ENCODE peak calls at places on chromosomes 4 and X, in six cellular contexts. N is AG10803, V is Karpas-422, X is tibial nerve, W is Caco-2, F is neuronal stem cell. O is an unnamed sample.
A peak's percentile ranks its signal among the peaks of the same experiment; 100 is the strongest.

GRCh38 chrX:96985046-96985445 is 101.3 kb downstream of the RPA4 start:
- DNase-seq in V (no peak), N (no peak), X (no peak), F (no peak), W (no peak), O (no peak)

GRCh38 chr4:78343682-78344081 is 207.9 kb upstream of the ANXA3 start:
- DNase-seq in V (no peak), X (no peak), W (no peak), N (no peak), F (no peak), O (no peak)

GRCh38 chr4:28730304-28730703 is 1869.7 kb downstream of the STIM2 start:
- DNase-seq in X (no peak), N (no peak), W (no peak), F (no peak), V (no peak), O (no peak)

GRCh38 chrX:123881330-123881729 is 21.5 kb downstream of the XIAP start:
- DNase-seq in F (no peak), W (no peak), X (no peak), N (no peak), V (no peak), O (no peak)

GRCh38 chrX:41779058-41779564 is 55.1 kb downstream of the GPR82 start:
- DNase-seq in N (peak; percentile 44), W (no peak), F (no peak), X (no peak), V (no peak), O (no peak)

GRCh38 chr4:157005831-157006230 is 34.2 kb upstream of the PDGFC start:
- DNase-seq in V (no peak), F (no peak), X (no peak), N (no peak), W (no peak), O (no peak)

GRCh38 chr4:23091674-23092073 is 398.9 kb downstream of the GBA3 start:
- DNase-seq in N (no peak), W (no peak), F (no peak), V (no peak), X (no peak), O (no peak)

GRCh38 chr4:13555325-13555724 is 11.0 kb upstream of the NKX3-2 start:
- DNase-seq in N (no peak), W (no peak), V (no peak), X (no peak), F (no peak), O (no peak)

GRCh38 chr4:78962597-78963115 is 23.4 kb upstream of the PAQR3 start:
- DNase-seq in V (no peak), W (no peak), N (no peak), F (no peak), X (no peak), O (no peak)

GRCh38 chr4:2937146-2937857 is 25.9 kb downstream of the NOP14 start:
- DNase-seq in V (no peak), W (no peak), F (no peak), X (no peak), N (no peak), O (no peak)

GRCh38 chrX:39602226-39602625 is 495.5 kb downstream of the BCOR start:
- DNase-seq in W (no peak), N (no peak), V (no peak), F (no peak), X (no peak), O (no peak)

GRCh38 chr4:164204434-164204833 is 549.5 kb upstream of the SMIM31 start:
- DNase-seq in F (no peak), W (no peak), V (no peak), X (no peak), N (peak; percentile 13), O (no peak)

GRCh38 chr4:24067781-24068193 is 177.9 kb upstream of the PPARGC1A start:
- DNase-seq in F (no peak), W (no peak), X (peak; percentile 14), N (peak; percentile 54), V (no peak), O (no peak)

GRCh38 chrX:18674788-18675735 is 3.2 kb upstream of the RS1 start:
- DNase-seq in N (peak; percentile 55), F (peak; percentile 74), X (peak; percentile 52), V (peak; percentile 88), W (peak; percentile 70), O (peak; percentile 11)

GRCh38 chrX:640641-641040 is 10.1 kb downstream of the SHOX start:
- DNase-seq in V (no peak), W (no peak), X (no peak), F (no peak), N (no peak), O (no peak)

GRCh38 chr4:54575919-54576318 is 81.8 kb upstream of the KIT start:
- DNase-seq in N (no peak), W (no peak), V (no peak), F (no peak), X (no peak), O (no peak)

GRCh38 chr4:100644150-100644549 is 126.3 kb upstream of the EMCN start:
- DNase-seq in X (no peak), W (no peak), F (no peak), V (no peak), N (no peak), O (no peak)

GRCh38 chr4:40086421-40086820 is 29.8 kb downstream of the N4BP2 start:
- DNase-seq in F (no peak), W (no peak), V (no peak), N (no peak), X (no peak), O (no peak)

GRCh38 chr4:25913056-25913850 is 767 bp upstream of the SMIM20 start:
- DNase-seq in N (peak; percentile 22), W (no peak), X (no peak), V (peak; percentile 69), F (no peak), O (no peak)

GRCh38 chrX:149937881-149938426 is 337 bp downstream of the EOLA2 start:
- DNase-seq in W (peak; percentile 36), X (no peak), V (no peak), N (no peak), F (no peak), O (no peak)

GRCh38 chr4:5371415-5372190 is 320.3 kb downstream of the STK32B start:
- DNase-seq in V (peak; percentile 19), N (peak; percentile 92), F (no peak), W (peak; percentile 57), X (no peak), O (peak; percentile 32)

DNA sequence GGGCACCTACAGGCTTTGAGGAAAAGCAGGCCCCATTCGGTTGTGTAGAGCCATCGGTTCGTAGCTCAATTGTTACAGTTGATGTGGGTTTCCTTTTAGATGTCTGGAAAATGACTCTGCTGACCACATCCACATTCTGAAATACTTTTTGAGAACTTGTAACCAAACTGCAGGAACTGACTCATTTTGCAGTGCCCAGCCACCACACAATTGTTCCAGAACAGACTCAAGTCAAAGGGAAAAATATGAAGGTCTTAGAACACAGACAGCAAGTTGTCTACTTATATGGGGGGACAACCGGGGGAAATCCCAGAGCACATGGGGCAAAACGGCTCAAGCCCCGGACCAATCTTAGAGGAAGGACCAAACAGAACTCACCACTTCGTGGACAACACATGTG is 557.6 kb upstream of the DIPK2B start:
- DNase-seq in N (peak; percentile 91), F (no peak), W (no peak), X (no peak), V (no peak), O (peak; percentile 84)
- H3K4me3 ChIP-seq in N (no peak overlapping the region), F (no peak overlapping the region), W (no peak overlapping the region), X (no peak overlapping the region), V (no peak overlapping the region), O (no peak overlapping the region)

GRCh38 chrX:152908486-152908885 is 10.6 kb downstream of the ZNF185 start:
- DNase-seq in X (no peak), V (no peak), F (no peak), N (no peak), W (no peak), O (no peak)

GRCh38 chrX:152903589-152903988 is 5.7 kb downstream of the ZNF185 start:
- DNase-seq in W (no peak), N (no peak), F (no peak), X (no peak), V (no peak), O (no peak)

GRCh38 chrX:152905081-152905420 is 7.2 kb downstream of the ZNF185 start:
- DNase-seq in W (no peak), V (no peak), N (no peak), F (no peak), X (no peak), O (no peak)

GRCh38 chrX:152904151-152905080 is 6.5 kb downstream of the ZNF185 start:
- DNase-seq in X (peak; percentile 26), V (peak; percentile 74), N (peak; percentile 65), W (no peak), F (peak; percentile 26), O (peak; percentile 13)

DNA sequence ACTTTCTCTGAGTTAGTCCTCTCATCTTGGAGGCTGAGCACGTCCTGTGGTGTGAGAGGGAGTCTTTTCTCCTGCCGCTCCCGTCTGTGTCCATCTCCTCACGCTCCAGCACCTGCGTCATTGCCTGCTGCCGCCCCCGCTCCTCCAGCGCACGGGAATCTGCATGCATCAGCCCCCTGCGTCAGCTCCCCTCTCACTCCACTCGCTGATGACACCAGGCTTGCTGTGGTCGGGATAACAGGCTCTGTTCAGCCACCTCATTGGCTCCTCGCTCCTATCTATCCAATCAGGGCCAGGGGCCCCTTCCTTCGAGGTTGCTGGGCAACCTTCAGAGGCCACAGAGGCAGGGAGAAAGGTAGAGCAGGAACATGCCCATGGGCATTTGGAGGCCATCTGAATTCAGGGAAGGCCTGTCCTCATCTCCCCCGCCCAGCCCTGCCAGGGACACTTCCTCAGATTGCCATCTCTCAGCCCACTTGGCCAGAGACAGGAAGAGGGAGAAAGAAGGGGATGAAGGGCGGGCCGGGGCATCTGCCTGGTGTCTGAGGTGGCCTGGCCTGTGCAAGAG is 9.3 kb downstream of the ZNF185 start:
- DNase-seq in V (no peak), W (no peak), X (no peak), F (peak; percentile 27), N (peak; percentile 23), O (no peak)
- H3K4me3 ChIP-seq in V (no peak overlapping the region), W (no peak overlapping the region), X (no peak overlapping the region), F (peak overlapping the region; percentile 47), N (no peak overlapping the region), O (no peak overlapping the region)

GRCh38 chr4:147734496-147734895 is 2.6 kb downstream of the ARHGAP10 start:
- DNase-seq in W (no peak), N (no peak), F (no peak), V (no peak), X (no peak), O (no peak)
- H3K4me3 ChIP-seq in W (no peak overlapping the region), N (peak overlapping the region; percentile 84), F (no peak overlapping the region), V (no peak overlapping the region), X (peak overlapping the region; percentile 83), O (no peak overlapping the region)

DNA sequence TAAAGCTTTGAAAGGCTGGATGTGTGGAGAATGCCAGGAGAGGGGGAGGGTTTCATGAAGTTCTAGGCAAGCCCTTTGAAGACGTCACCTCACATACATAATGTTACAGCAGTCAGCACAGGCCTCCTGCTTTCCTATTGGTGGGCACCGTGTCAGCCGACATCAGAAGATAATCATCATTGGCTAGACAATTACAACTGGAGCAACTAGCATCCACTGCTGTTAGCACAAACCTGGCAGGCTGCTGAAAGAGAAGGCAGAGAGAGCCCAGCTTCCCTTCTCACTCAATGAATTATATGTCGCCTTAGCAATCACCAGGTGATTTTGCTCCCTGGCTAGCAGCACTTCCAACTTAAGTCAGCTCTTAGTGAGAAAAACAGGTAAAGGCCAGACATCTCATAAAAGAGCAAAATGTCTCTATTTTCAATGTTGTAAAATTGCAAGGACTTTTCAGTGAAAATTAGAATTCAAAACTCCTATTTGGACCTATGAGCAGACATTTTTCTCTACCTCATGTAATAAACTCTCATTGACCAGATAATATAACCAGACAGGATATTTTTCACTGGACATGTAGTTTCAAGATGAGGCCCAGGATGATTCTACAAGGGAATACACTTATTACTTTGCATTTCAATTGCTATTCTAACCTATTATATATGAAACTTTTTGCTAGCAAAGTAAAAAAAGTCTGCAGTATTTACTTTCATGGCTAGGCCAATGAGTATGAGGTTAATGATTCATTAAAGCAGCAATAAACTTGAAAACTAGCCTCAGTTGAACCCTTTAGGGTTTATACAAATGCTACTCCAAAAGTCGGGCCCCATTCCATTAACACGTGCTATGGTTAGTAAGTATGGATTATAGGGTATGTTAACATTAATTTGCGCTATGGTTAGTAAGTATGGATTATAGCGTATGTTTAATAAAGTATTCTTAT is 4.3 kb downstream of the ELOVL6 start:
- DNase-seq in W (peak; percentile 92), X (peak; percentile 42), F (peak; percentile 73), N (peak; percentile 82), V (peak; percentile 93), O (peak; percentile 46)
- H3K4me3 ChIP-seq in W (no peak overlapping the region), X (no peak overlapping the region), F (no peak overlapping the region), N (no peak overlapping the region), V (peak overlapping the region; percentile 42), O (no peak overlapping the region)